ENCODE peak calls at places on chromosome 19, in nine cellular contexts. V is T1000; E is nucleus accumbens; L is fibroblast of pulmonary artery; H is stimulated activated CD8-positive, alpha-beta memory T cell treated with anti-CD3 and anti-CD28 coated beads, Interleukin-12 subunit alpha, Interleukin-12 subunit beta, amount 100 ng/mL, for 4 hours; I is HTR-8/SVneo; Z is NCI-H1092 treated with DMSO at 0.1 percent for 48 hours; A is WTC11; M is hepatocyte. Q is an unnamed sample.

GRCh38 chr19:4455742-4456565 is 1.6 kb downstream of the UBXN6 start:
- DNase-seq in I (no peak), H (no peak), V (peak; percentile 24), E (no peak), M (peak; percentile 79), L (peak; percentile 78), A (no peak), Z (peak; percentile 67), Q (no peak)

GRCh38 chr19:42285988-42286348 is 16.0 kb upstream of the PRR19 start:
- DNase-seq in I (no peak), Z (no peak), E (no peak), L (no peak), A (no peak), V (no peak), H (no peak), M (no peak), Q (no peak)

GRCh38 chr19:49488046-49488862 is 846 bp downstream of the RPL13A start:
- DNase-seq in A (no peak), E (no peak), Z (no peak), V (no peak), H (no peak), L (no peak), M (peak; percentile 8), I (no peak), Q (no peak)

GRCh38 chr19:34259367-34259865 is 5.1 kb downstream of the GARRE1 start:
- DNase-seq in V (no peak), I (no peak), L (peak; percentile 36), Z (no peak), A (no peak), M (no peak), E (no peak), H (no peak), Q (no peak)

GRCh38 chr19:719081-719512 is 10.4 kb downstream of the PALM start:
- DNase-seq in H (no peak), V (no peak), M (no peak), Z (no peak), E (no peak), A (peak; percentile 42), L (peak; percentile 52), I (no peak), Q (no peak)

GRCh38 chr19:18633321-18633720 is 3.5 kb upstream of the KLHL26 start:
- DNase-seq in H (no peak), M (no peak), V (no peak), E (no peak), I (no peak), Z (no peak), L (no peak), A (no peak), Q (no peak)

GRCh38 chr19:492091-492531 is 4.2 kb upstream of the MADCAM1 start:
- DNase-seq in M (peak; percentile 33), I (no peak), H (no peak), Z (no peak), E (no peak), A (peak; percentile 36), L (no peak), V (peak; percentile 68), Q (no peak)

GRCh38 chr19:45778010-45778671 is 4.1 kb downstream of the DMPK start:
- DNase-seq in E (no peak), V (no peak), Z (no peak), H (no peak), M (no peak), I (no peak), A (no peak), L (no peak), Q (no peak)

GRCh38 chr19:35216833-35217707 is 11.5 kb downstream of the FAM187B start:
- DNase-seq in Z (no peak), H (no peak), A (peak; percentile 59), M (peak; percentile 55), V (no peak), L (no peak), E (no peak), I (no peak), Q (no peak)

GRCh38 chr19:53664760-53665159 is 33.0 kb downstream of the DPRX start:
- DNase-seq in V (no peak), E (no peak), Z (no peak), L (no peak), M (no peak), A (peak; percentile 29), H (no peak), I (no peak), Q (no peak)

GRCh38 chr19:31445406-31445805 is 96.2 kb upstream of the TSHZ3 start:
- DNase-seq in E (no peak), Z (no peak), M (no peak), H (no peak), I (no peak), L (no peak), V (no peak), A (no peak), Q (no peak)

GRCh38 chr19:39246951-39247669 is 1.5 kb downstream of the IFNL4 start:
- DNase-seq in I (no peak), H (no peak), L (no peak), M (no peak), E (no peak), A (peak; percentile 80), V (no peak), Z (peak; percentile 12), Q (no peak)

GRCh38 chr19:34366670-34367423 is 1.9 kb downstream of the GPI start:
- DNase-seq in Z (no peak), I (no peak), E (no peak), L (peak; percentile 84), M (peak; percentile 43), H (no peak), V (no peak), A (no peak), Q (no peak)

GRCh38 chr19:41799444-41800000 is 3.1 kb downstream of the CEACAM3 start:
- DNase-seq in L (no peak), E (no peak), V (no peak), I (no peak), M (no peak), H (no peak), A (no peak), Z (peak; percentile 62), Q (no peak)

GRCh38 chr19:21463449-21464105 is 41.8 kb upstream of the ZNF429 start:
- DNase-seq in Z (peak; percentile 78), M (peak; percentile 89), A (peak; percentile 85), L (no peak), V (peak; percentile 17), E (no peak), H (no peak), I (no peak), Q (no peak)

GRCh38 chr19:7926021-7926726 is at the start of gene CTXN1:
- DNase-seq in H (peak; percentile 69), E (no peak), M (peak; percentile 87), A (peak; percentile 80), V (peak; percentile 41), L (peak; percentile 51), I (no peak), Z (peak; percentile 51), Q (peak; percentile 83)

GRCh38 chr19:3365447-3366103 is 808 bp upstream of the NFIC start:
- DNase-seq in I (peak; percentile 54), L (peak; percentile 71), V (no peak), A (no peak), H (no peak), E (no peak), M (no peak), Z (peak; percentile 14), Q (no peak)

GRCh38 chr19:56162258-56162657 is 13.6 kb upstream of the GALP start:
- DNase-seq in A (no peak), H (no peak), L (peak; percentile 52), M (peak; percentile 3), Z (no peak), I (no peak), E (no peak), V (no peak), Q (no peak)

GRCh38 chr19:55255618-55256423 is 3.0 kb downstream of the PPP6R1 start:
- DNase-seq in L (peak; percentile 26), V (no peak), I (no peak), M (no peak), Z (no peak), A (no peak), H (peak; percentile 30), E (no peak), Q (peak; percentile 47)

GRCh38 chr19:15836595-15837398 is 21.3 kb upstream of the OR10H1 start:
- DNase-seq in I (peak; percentile 97), E (peak; percentile 87), V (peak; percentile 75), A (peak; percentile 89), H (peak; percentile 87), Z (peak; percentile 84), M (no peak), L (peak; percentile 91), Q (peak; percentile 85)

GRCh38 chr19:58021541-58022282 is 12.1 kb upstream of the ZSCAN1 start:
- DNase-seq in A (peak; percentile 84), L (peak; percentile 50), H (no peak), Z (peak; percentile 73), E (no peak), M (peak; percentile 55), V (peak; percentile 69), I (peak; percentile 63), Q (no peak)

GRCh38 chr19:31538879-31539278 is 189.6 kb upstream of the TSHZ3 start:
- DNase-seq in A (no peak), Z (no peak), V (no peak), I (no peak), L (no peak), M (no peak), H (no peak), E (no peak), Q (no peak)

GRCh38 chr19:16222806-16223205 is 25.1 kb downstream of the AP1M1 start:
- DNase-seq in M (no peak), I (no peak), Z (no peak), H (no peak), E (no peak), V (no peak), L (no peak), A (no peak), Q (no peak)

GRCh38 chr19:48196321-48196761 is 25.9 kb downstream of the ZSWIM9 start:
- DNase-seq in M (no peak), I (no peak), V (no peak), L (peak; percentile 23), Z (no peak), E (no peak), H (no peak), A (no peak), Q (no peak)

GRCh38 chr19:472005-472858 is 11.4 kb upstream of the SHC2 start:
- DNase-seq in E (no peak), I (peak; percentile 53), M (no peak), V (peak; percentile 38), Z (no peak), L (no peak), A (no peak), H (no peak), Q (no peak)

GRCh38 chr19:1826557-1827521 is 14.8 kb upstream of the ATP8B3 start:
- DNase-seq in M (peak; percentile 75), I (no peak), V (no peak), L (peak; percentile 13), A (peak; percentile 42), Z (no peak), H (no peak), E (no peak), Q (no peak)

GRCh38 chr19:3879656-3880055 is 829 bp upstream of the ATCAY start:
- DNase-seq in Z (no peak), I (no peak), L (no peak), H (no peak), M (no peak), A (peak; percentile 51), E (no peak), V (no peak), Q (no peak)

GRCh38 chr19:4233282-4233853 is 4.0 kb downstream of the EBI3 start:
- DNase-seq in E (no peak), A (peak; percentile 84), L (peak; percentile 33), I (no peak), M (peak; percentile 25), V (no peak), Z (peak; percentile 14), H (peak; percentile 23), Q (peak; percentile 71)

GRCh38 chr19:710767-711166 is 2.0 kb downstream of the PALM start:
- DNase-seq in M (no peak), Z (no peak), E (no peak), A (no peak), H (no peak), L (no peak), V (no peak), I (no peak), Q (no peak)